ENCODE peak calls at places on chromosome 21, in nine cellular contexts. N is suprapubic skin; Y is upper lobe of right lung; Q is endodermal cell; H is DMS153; S is cardiac muscle cell; O is activated gamma-delta T cell treated with anti-CD3 and anti-CD28 coated beads, Interleukin-2, amount 50 U/mL, for 16 hours; C is activated CD4-positive, alpha-beta T cell treated with anti-CD3 and anti-CD28 coated beads for 36 hours; K is AG10803. J is an unnamed sample.

GRCh38 chr21:42818328-42818749 is 61.0 kb downstream of the WDR4 start:
- DNase-seq in N (peak), Y (peak), Q (peak), H (no peak), S (peak), O (peak), C (peak), K (peak), J (peak)

GRCh38 chr21:35904995-35905972 is 155.0 kb downstream of the SETD4 start:
- DNase-seq in N (no peak), Y (peak), Q (no peak), H (no peak), S (no peak), O (no peak), C (no peak), K (peak), J (peak)

GRCh38 chr21:25457411-25457810 is 149.9 kb downstream of the MRPL39 start:
- DNase-seq in N (no peak), Y (no peak), Q (no peak), H (no peak), S (no peak), O (no peak), C (no peak), K (peak), J (peak)

GRCh38 chr21:38544681-38545080 is 46.4 kb upstream of the ERG start:
- DNase-seq in N (no peak), Y (no peak), Q (no peak), H (no peak), S (no peak), O (no peak), C (no peak), K (peak), J (peak)

GRCh38 chr21:44804762-44805161 is 3.1 kb upstream of the UBE2G2 start:
- DNase-seq in N (no peak), Y (no peak), Q (peak), H (no peak), S (no peak), O (no peak), C (no peak), K (no peak), J (no peak)

GRCh38 chr21:16193758-16194606 is 464.2 kb downstream of the USP25 start:
- DNase-seq in N (peak), Y (peak), Q (peak), H (no peak), S (peak), O (no peak), C (peak), K (peak), J (peak)

GRCh38 chr21:44658913-44659595 is 1.3 kb downstream of the KRTAP12-3 start:
- DNase-seq in N (no peak), Y (no peak), Q (no peak), H (no peak), S (no peak), O (no peak), C (no peak), K (no peak), J (no peak)

GRCh38 chr21:20661745-20662470 is 336.3 kb upstream of the NCAM2 start:
- DNase-seq in N (no peak), Y (no peak), Q (peak), H (no peak), S (no peak), O (no peak), C (no peak), K (no peak), J (no peak)

GRCh38 chr21:36072453-36073167 is 2.8 kb downstream of the CBR1 start:
- DNase-seq in N (no peak), Y (no peak), Q (no peak), H (no peak), S (no peak), O (no peak), C (no peak), K (no peak), J (no peak)

GRCh38 chr21:43766734-43767497 is 9.2 kb downstream of the CSTB start:
- DNase-seq in N (no peak), Y (no peak), Q (no peak), H (peak), S (no peak), O (no peak), C (no peak), K (no peak), J (no peak)

GRCh38 chr21:34336756-34337391 is 26.9 kb upstream of the KCNE2 start:
- DNase-seq in N (no peak), Y (no peak), Q (no peak), H (no peak), S (no peak), O (no peak), C (no peak), K (peak), J (peak)

GRCh38 chr21:41610042-41610839 is 102.3 kb upstream of the TMPRSS2 start:
- DNase-seq in N (peak), Y (peak), Q (peak), H (no peak), S (peak), O (no peak), C (peak), K (peak), J (peak)

GRCh38 chr21:25350056-25350455 is 257.2 kb downstream of the MRPL39 start:
- DNase-seq in N (no peak), Y (no peak), Q (peak), H (no peak), S (peak), O (no peak), C (peak), K (peak), J (peak)

GRCh38 chr21:46605759-46606426 is 1.0 kb upstream of the S100B start:
- DNase-seq in N (peak), Y (peak), Q (peak), H (no peak), S (no peak), O (peak), C (peak), K (no peak), J (no peak)

GRCh38 chr21:33360871-33361602 is 36.3 kb downstream of the IFNAR1 start:
- DNase-seq in N (peak), Y (peak), Q (peak), H (peak), S (peak), O (peak), C (peak), K (peak), J (peak)

J was measured in GM03348.